ENCODE peak calls at places on chromosomes 11 and 22, in nine cellular contexts. X, G, U, C, Q, S, O, L and V are unnamed samples.

GRCh38 chr11:75598264-75598663 is 36.2 kb downstream of the SERPINH1 start:
- DNase-seq in Q (no peak), U (no peak), C (no peak), S (no peak), G (no peak), X (no peak), O (no peak), L (no peak), V (no peak)

GRCh38 chr22:23220485-23221350 is 40.4 kb downstream of the BCR start:
- DNase-seq in Q (no peak), S (no peak), O (no peak), G (no peak), C (peak), L (no peak), U (peak), X (no peak), V (no peak)

GRCh38 chr22:39135092-39135896 is 17.2 kb downstream of the CBX7 start:
- DNase-seq in O (peak), C (peak), G (no peak), Q (no peak), L (no peak), U (peak), S (no peak), X (peak), V (peak)

GRCh38 chr22:30423296-30423958 is 2.1 kb upstream of the MTFP1 start:
- DNase-seq in S (peak), G (no peak), U (peak), C (no peak), Q (no peak), X (no peak), L (peak), O (peak), V (no peak)

GRCh38 chr22:44878483-44879300 is 126.3 kb downstream of the ARHGAP8 start:
- DNase-seq in S (peak), O (no peak), L (no peak), U (no peak), G (peak), X (no peak), Q (no peak), C (no peak), V (no peak)

GRCh38 chr11:9568854-9569587 is 4.4 kb upstream of the WEE1 start:
- DNase-seq in S (peak), O (no peak), X (no peak), U (no peak), L (peak), C (peak), G (peak), Q (peak), V (peak)

GRCh38 chr11:13101836-13102574 is 92.9 kb downstream of the RASSF10 start:
- DNase-seq in C (no peak), O (no peak), X (no peak), U (no peak), G (no peak), S (no peak), L (no peak), Q (no peak), V (no peak)

GRCh38 chr11:4044971-4045646 is 49.5 kb upstream of the RRM1 start:
- DNase-seq in Q (no peak), X (no peak), O (no peak), G (no peak), U (no peak), S (no peak), C (no peak), L (no peak), V (no peak)

GRCh38 chr11:61362542-61362875 is 335 bp downstream of the TMEM138 start:
- DNase-seq in S (no peak), L (no peak), X (peak), U (peak), O (peak), C (peak), G (no peak), Q (no peak), V (no peak)

GRCh38 chr11:17263803-17264202 is 12.7 kb upstream of the NUCB2 start:
- DNase-seq in O (no peak), X (no peak), L (no peak), S (no peak), Q (no peak), C (peak), G (no peak), U (no peak), V (no peak)

GRCh38 chr11:32893947-32894827 is 1.6 kb downstream of the QSER1 start:
- DNase-seq in G (no peak), S (peak), X (peak), O (no peak), U (peak), L (no peak), Q (peak), C (peak), V (no peak)

GRCh38 chr11:304915-305833 is 2.4 kb upstream of the IFITM2 start:
- DNase-seq in G (peak), X (peak), S (no peak), C (peak), L (no peak), Q (peak), O (peak), U (peak), V (no peak)

GRCh38 chr11:104700609-104701008 is 197.7 kb downstream of the CASP12 start:
- DNase-seq in X (no peak), G (no peak), S (no peak), Q (peak), U (no peak), L (no peak), C (peak), O (no peak), V (no peak)

GRCh38 chr11:119056397-119056999 is 507 bp downstream of the HYOU1 start:
- DNase-seq in U (peak), Q (no peak), G (peak), S (peak), O (peak), C (no peak), L (peak), X (no peak), V (peak)

GRCh38 chr11:95337972-95338429 is 107.0 kb upstream of the SESN3 start:
- DNase-seq in Q (no peak), X (no peak), G (no peak), L (no peak), C (no peak), U (no peak), S (no peak), O (no peak), V (no peak)

GRCh38 chr22:32531955-32532818 is 57.6 kb downstream of the FBXO7 start:
- DNase-seq in S (peak), C (peak), O (no peak), Q (peak), X (peak), L (peak), G (peak), U (no peak), V (peak)

GRCh38 chr11:96037267-96037990 is 113.5 kb upstream of the MTMR2 start:
- DNase-seq in G (no peak), C (no peak), O (no peak), U (no peak), X (peak), L (no peak), Q (no peak), S (no peak), V (no peak)

GRCh38 chr11:29628584-29628983 is 388.2 kb downstream of the KCNA4 start:
- DNase-seq in S (no peak), U (no peak), C (no peak), X (peak), O (no peak), G (no peak), Q (no peak), L (no peak), V (no peak)

GRCh38 chr11:17413414-17414316 is 25.2 kb upstream of the KCNJ11 start:
- DNase-seq in O (no peak), L (no peak), X (no peak), C (no peak), Q (no peak), G (peak), S (no peak), U (no peak), V (no peak)

GRCh38 chr11:104602643-104603042 is 295.6 kb downstream of the CASP12 start:
- DNase-seq in Q (no peak), L (no peak), S (no peak), U (no peak), O (no peak), X (no peak), C (no peak), G (no peak), V (no peak)

GRCh38 chr11:35404397-35404775 is 15.0 kb downstream of the SLC1A2 start:
- DNase-seq in X (peak), U (peak), G (peak), O (no peak), L (no peak), S (no peak), C (peak), Q (no peak), V (peak)

GRCh38 chr22:35742342-35743100 is 24.8 kb downstream of the APOL5 start:
- DNase-seq in O (no peak), U (no peak), X (no peak), Q (no peak), G (no peak), L (no peak), S (no peak), C (peak), V (no peak)

GRCh38 chr11:116605543-116605942 is 167.2 kb downstream of the BUD13 start:
- DNase-seq in Q (no peak), L (no peak), X (peak), C (no peak), O (no peak), U (peak), G (no peak), S (peak), V (peak)

GRCh38 chr11:504053-504993 is 2.7 kb downstream of the RNH1 start:
- DNase-seq in X (no peak), Q (no peak), S (peak), L (peak), U (peak), G (no peak), O (peak), C (peak), V (no peak)

GRCh38 chr11:117440258-117440657 is 112.6 kb downstream of the CEP164 start:
- DNase-seq in X (no peak), Q (no peak), O (no peak), G (no peak), L (no peak), U (no peak), C (no peak), S (no peak), V (no peak)

GRCh38 chr22:43396934-43397457 is 14.8 kb upstream of the MPPED1 start:
- DNase-seq in G (no peak), O (no peak), S (no peak), C (no peak), U (no peak), X (no peak), Q (no peak), L (no peak), V (no peak)

GRCh38 chr22:18111759-18112330 is 1.2 kb downstream of the TUBA8 start:
- DNase-seq in Q (no peak), S (no peak), X (no peak), C (no peak), O (no peak), U (no peak), G (peak), L (no peak), V (no peak)

GRCh38 chr11:67468056-67468455 is 995 bp downstream of the TMEM134 start:
- DNase-seq in S (peak), O (no peak), Q (no peak), X (no peak), C (no peak), L (peak), G (no peak), U (peak), V (no peak)

GRCh38 chr11:22165087-22165486 is 27.8 kb upstream of the ANO5 start:
- DNase-seq in G (no peak), C (no peak), U (no peak), X (no peak), L (no peak), O (no peak), Q (no peak), S (no peak), V (no peak)

GRCh38 chr11:22173532-22173931 is 19.4 kb upstream of the ANO5 start:
- DNase-seq in G (no peak), L (no peak), U (no peak), C (no peak), Q (no peak), X (no peak), S (no peak), O (no peak), V (no peak)

GRCh38 chr11:22165799-22166548 is 26.9 kb upstream of the ANO5 start:
- DNase-seq in O (no peak), L (no peak), G (no peak), S (no peak), X (no peak), Q (no peak), U (no peak), C (no peak), V (no peak)

GRCh38 chr11:22169833-22170232 is 23.1 kb upstream of the ANO5 start:
- DNase-seq in L (no peak), X (no peak), S (no peak), U (no peak), C (no peak), O (no peak), G (no peak), Q (no peak), V (no peak)
- TF ChIP-seq CTCF in L (no peak), X (peak), S (no peak), U (peak), C (no peak), O (no peak), G (peak), Q (no peak), V (peak)

GRCh38 chr11:26608507-26609146 is 36.6 kb upstream of the MUC15 start:
- DNase-seq in Q (no peak), C (no peak), L (no peak), X (no peak), O (no peak), S (no peak), U (no peak), G (no peak), V (no peak)
- TF ChIP-seq CTCF in Q (no peak), C (no peak), L (no peak), X (no peak), O (no peak), S (no peak), U (no peak), G (no peak), V (no peak)

GRCh38 chr11:27847496-27847895 is 147.2 kb upstream of the BDNF start:
- DNase-seq in G (no peak), Q (no peak), S (no peak), O (no peak), X (no peak), C (no peak), U (no peak), L (no peak), V (no peak)

DNA sequence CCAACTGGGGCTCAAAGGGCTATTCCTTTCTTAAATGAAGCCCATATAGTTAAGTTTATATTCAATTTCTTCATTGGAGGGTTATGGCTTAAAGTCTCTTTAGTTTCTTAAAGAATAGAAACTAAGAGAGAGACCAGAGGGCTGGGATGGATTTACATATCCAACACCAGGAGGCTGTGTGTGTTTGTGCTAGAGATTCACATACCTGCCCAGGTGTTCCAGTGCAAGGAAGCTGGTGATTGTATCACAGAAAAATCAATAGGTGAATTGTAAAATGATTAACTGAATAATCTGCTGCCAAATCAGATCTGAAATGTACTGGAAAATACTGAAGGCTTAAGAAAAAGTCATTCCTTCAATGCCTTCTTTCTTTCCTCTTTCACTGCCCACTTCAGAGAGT is 148.2 kb upstream of the BDNF start:
- DNase-seq in Q (no peak), O (no peak), X (no peak), L (no peak), C (no peak), U (no peak), G (no peak), S (no peak), V (no peak)
- TF ChIP-seq CTCF in Q (no peak), O (no peak), X (no peak), L (no peak), C (no peak), U (no peak), G (no peak), S (no peak), V (peak)

DNA sequence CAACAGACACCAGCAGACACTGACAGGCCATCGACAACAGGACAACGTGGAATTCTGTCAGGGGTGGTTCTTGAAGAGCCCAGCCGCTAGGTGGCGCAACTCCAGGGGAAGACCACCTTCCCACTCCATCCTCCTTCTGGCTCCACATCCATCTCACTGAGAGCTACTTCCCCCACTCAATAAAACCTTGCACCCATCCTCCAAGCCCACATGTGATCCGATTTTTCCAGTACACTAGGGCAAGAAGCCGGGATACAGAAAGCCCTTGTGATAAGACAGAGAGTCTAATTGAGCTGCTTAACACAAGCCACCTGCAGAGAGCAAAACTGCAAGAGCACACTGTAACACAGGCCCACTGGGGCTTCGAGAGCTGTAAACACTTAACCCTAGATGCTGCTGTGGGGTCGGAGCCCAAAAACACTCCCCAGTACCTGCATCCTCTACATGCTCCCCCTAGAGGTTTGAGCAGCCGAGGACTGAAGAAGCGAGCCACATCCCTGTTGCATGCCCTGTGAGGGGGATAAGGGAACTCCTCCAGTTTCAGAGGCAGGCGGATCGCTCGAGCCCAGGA is 11.5 kb upstream of the RAB39A start:
- DNase-seq in Q (no peak), C (peak), U (peak), L (no peak), S (no peak), G (no peak), X (peak), O (no peak), V (peak)
- TF ChIP-seq CTCF in Q (peak), C (peak), U (peak), L (peak), S (no peak), G (no peak), X (peak), O (peak), V (peak)